ENCODE peak calls at places on chromosome 6, in four cellular contexts. One of them, this sample, is unnamed.

GRCh38 chr6:115441671-115442070 is 619.0 kb downstream of the FRK start:
- DNase-seq in vagina: no peak
- DNase-seq in ovary: no peak
- DNase-seq in H9: no peak
- DNase-seq in this sample: no peak

GRCh38 chr6:105545206-105545920 is 142.5 kb upstream of the PREP start:
- DNase-seq in H9: no peak
- DNase-seq in ovary: no peak
- DNase-seq in vagina: no peak
- DNase-seq in this sample: no peak

GRCh38 chr6:163133017-163133416 is 281.5 kb upstream of the QKI start:
- DNase-seq in ovary: no peak
- DNase-seq in vagina: no peak
- DNase-seq in H9: no peak
- DNase-seq in this sample: no peak

GRCh38 chr6:126312013-126312665 is 27.8 kb upstream of the CENPW start:
- DNase-seq in ovary: no peak
- DNase-seq in H9: peak; percentile 27
- DNase-seq in vagina: no peak
- DNase-seq in this sample: no peak

GRCh38 chr6:90654166-90654565 is 67.3 kb upstream of the MAP3K7 start:
- DNase-seq in H9: no peak
- DNase-seq in vagina: no peak
- DNase-seq in ovary: no peak
- DNase-seq in this sample: no peak

GRCh38 chr6:52576392-52577021 is 353 bp downstream of the TRAM2 start:
- DNase-seq in ovary: peak; percentile 75
- DNase-seq in H9: peak; percentile 76
- DNase-seq in vagina: no peak
- DNase-seq in this sample: peak; percentile 85

GRCh38 chr6:44094403-44095242 is 32.6 kb downstream of the MRPL14 start:
- DNase-seq in vagina: no peak
- DNase-seq in H9: no peak
- DNase-seq in ovary: no peak
- DNase-seq in this sample: no peak

GRCh38 chr6:154319231-154319858 is 37.3 kb downstream of the IPCEF1 start:
- DNase-seq in ovary: no peak
- DNase-seq in vagina: no peak
- DNase-seq in H9: no peak
- DNase-seq in this sample: no peak

GRCh38 chr6:154862536-154862935 is 129.3 kb downstream of the SCAF8 start:
- DNase-seq in H9: no peak
- DNase-seq in vagina: no peak
- DNase-seq in ovary: no peak
- DNase-seq in this sample: no peak

DNA sequence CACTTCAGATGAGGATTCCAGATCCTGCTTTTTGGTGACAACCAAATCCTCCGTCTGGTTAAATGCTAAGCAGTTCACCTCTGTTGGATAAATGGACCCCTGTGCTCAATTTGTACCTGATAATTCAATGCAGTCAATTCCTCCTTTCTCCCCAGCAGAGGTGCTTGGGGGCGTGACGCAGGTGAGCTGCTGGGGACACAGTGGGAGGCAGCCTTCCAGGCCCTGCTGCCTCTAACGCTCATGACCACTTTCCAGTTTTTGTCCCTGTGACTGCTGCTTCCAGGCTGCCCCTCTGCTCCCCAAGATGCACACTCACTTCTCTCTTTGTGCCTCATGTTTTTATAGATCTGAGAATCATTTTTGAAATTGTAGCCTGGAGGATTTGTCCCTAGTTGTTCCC is 78.5 kb downstream of the TTLL2 start:
- DNase-seq in ovary: no peak
- DNase-seq in H9: no peak
- DNase-seq in vagina: no peak
- DNase-seq in this sample: peak; percentile 21
- TF ChIP-seq CTCF in ovary: no peak
- TF ChIP-seq CTCF in H9: no peak
- TF ChIP-seq CTCF in vagina: no peak
- TF ChIP-seq CTCF in this sample: no peak

GRCh38 chr6:66558189-66558588 is 851.2 kb upstream of the EYS start:
- DNase-seq in H9: peak; percentile 30
- DNase-seq in vagina: no peak
- DNase-seq in ovary: no peak
- DNase-seq in this sample: no peak
- TF ChIP-seq CTCF in H9: peak; percentile 51
- TF ChIP-seq CTCF in vagina: no peak
- TF ChIP-seq CTCF in ovary: no peak
- TF ChIP-seq CTCF in this sample: no peak

DNA sequence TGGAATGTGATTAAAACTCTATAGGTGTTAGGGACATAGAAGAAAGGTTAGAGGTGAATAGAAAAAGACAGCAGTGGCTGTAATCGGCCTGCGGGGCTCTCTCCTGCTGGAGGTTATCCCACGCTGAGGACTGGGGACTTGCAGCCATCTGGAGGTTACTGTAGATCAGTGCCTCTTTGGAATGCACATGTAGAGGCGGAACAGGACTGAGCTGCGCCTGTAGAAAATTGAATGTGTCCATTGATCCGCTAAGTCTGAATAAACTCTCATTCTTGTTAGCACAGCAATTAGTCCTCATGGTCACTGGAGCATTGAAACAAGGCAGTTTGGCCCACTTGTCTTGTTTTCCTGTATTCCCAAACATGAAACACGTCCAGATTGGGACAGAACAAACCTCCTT is 46.3 kb upstream of the F13A1 start:
- DNase-seq in vagina: no peak
- DNase-seq in H9: peak; percentile 33
- DNase-seq in ovary: no peak
- DNase-seq in this sample: no peak
- TF ChIP-seq CTCF in vagina: no peak
- TF ChIP-seq CTCF in H9: peak; percentile 30
- TF ChIP-seq CTCF in ovary: no peak
- TF ChIP-seq CTCF in this sample: no peak

DNA sequence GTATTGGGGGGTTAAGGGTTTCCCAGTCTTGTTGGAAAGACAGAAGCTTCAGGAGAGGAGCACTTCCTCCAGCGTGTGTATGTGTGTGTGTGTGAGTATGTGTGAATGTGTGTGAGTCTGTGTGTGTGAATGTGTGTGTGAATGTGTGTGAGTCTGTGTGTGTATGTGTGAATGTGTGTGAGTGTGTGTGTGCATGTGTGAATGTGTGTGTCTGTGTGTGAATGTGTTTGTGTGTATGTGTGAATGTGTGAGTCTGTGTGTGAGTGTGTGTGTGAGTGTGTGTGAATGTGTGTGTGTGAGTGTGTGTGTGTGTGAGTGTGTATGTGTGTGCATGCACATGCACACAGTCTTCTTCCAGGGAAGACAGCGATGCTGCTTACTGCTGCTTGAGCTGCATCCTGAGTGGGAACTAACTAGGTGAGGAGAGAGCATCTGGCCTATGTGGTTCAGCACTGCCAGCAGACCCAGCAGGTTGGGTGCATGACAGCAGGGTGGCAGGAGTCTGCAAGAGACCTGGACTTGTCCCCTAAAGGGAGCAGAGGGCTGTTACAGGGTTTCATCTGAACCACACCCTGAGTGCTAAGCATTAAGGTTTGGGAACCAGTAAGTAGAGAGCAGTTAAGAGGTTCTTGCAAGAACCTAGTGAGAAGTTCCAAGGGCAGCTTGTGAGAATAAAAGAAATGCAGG is 22.7 kb upstream of the CCND3 start:
- DNase-seq in ovary: no peak
- DNase-seq in H9: no peak
- DNase-seq in vagina: no peak
- DNase-seq in this sample: peak; percentile 24
- TF ChIP-seq CTCF in ovary: no peak
- TF ChIP-seq CTCF in H9: no peak
- TF ChIP-seq CTCF in vagina: no peak
- TF ChIP-seq CTCF in this sample: no peak

GRCh38 chr6:142698751-142699150 is 246.2 kb downstream of the HIVEP2 start:
- DNase-seq in ovary: no peak
- DNase-seq in vagina: no peak
- DNase-seq in H9: no peak
- DNase-seq in this sample: no peak
- TF ChIP-seq CTCF in ovary: no peak
- TF ChIP-seq CTCF in vagina: no peak
- TF ChIP-seq CTCF in H9: peak; percentile 52
- TF ChIP-seq CTCF in this sample: no peak

GRCh38 chr6:167968091-167968490 is 29.4 kb upstream of the KIF25 start:
- DNase-seq in vagina: no peak
- DNase-seq in ovary: no peak
- DNase-seq in H9: peak; percentile 69
- DNase-seq in this sample: no peak
- TF ChIP-seq CTCF in vagina: no peak
- TF ChIP-seq CTCF in ovary: no peak
- TF ChIP-seq CTCF in H9: peak; percentile 93
- TF ChIP-seq CTCF in this sample: no peak